ENCODE peak calls at places on chromosomes 7 and 10, in nine cellular contexts. B is psoas muscle, J is left lung, N is Panc1, E is hepatocyte, G is neuronal stem cell, D is PC-3, O is GM12878, A is mammary epithelial cell. S is an unnamed sample. For H3K4me1, the result is how much of the 10 kb centered on the place peaks cover.

GRCh38 chr7:31105256-31105950 is 53.3 kb downstream of the ADCYAP1R1 start:
- DNase-seq in B (no peak), J (no peak), N (no peak), E (no peak), G (no peak), D (no peak), O (no peak), A (no peak), S (peak)

GRCh38 chr10:7311256-7312178 is 99.3 kb downstream of the SFMBT2 start:
- DNase-seq in B (no peak), J (no peak), N (peak), E (peak), G (no peak), D (peak), O (no peak), A (no peak), S (no peak)

GRCh38 chr7:39621261-39621660 is 2.1 kb upstream of the RALA start:
- DNase-seq in B (no peak), J (no peak), N (no peak), E (no peak), G (no peak), D (peak), O (no peak), A (peak), S (no peak)

GRCh38 chr7:102912742-102913141 is at the start of gene LRRC17:
- DNase-seq in B (no peak), J (no peak), N (no peak), E (peak), G (no peak), D (no peak), O (no peak), A (no peak), S (no peak)

GRCh38 chr10:62562101-62562500 is 187.9 kb downstream of the ZNF365 start:
- DNase-seq in B (no peak), J (no peak), N (no peak), E (no peak), G (no peak), D (no peak), O (no peak), A (no peak), S (no peak)

GRCh38 chr7:71322201-71322600 is 190.3 kb downstream of the GALNT17 start:
- DNase-seq in B (no peak), J (no peak), N (no peak), E (no peak), G (no peak), D (no peak), O (no peak), A (no peak), S (no peak)

GRCh38 chr10:117362313-117362712 is 12.9 kb downstream of the PDZD8 start:
- DNase-seq in B (no peak), J (no peak), N (no peak), E (no peak), G (no peak), D (peak), O (no peak), A (no peak), S (no peak)

GRCh38 chr7:102473271-102473991 is 5.3 kb downstream of the POLR2J start:
- DNase-seq in B (peak), J (peak), N (no peak), E (peak), G (no peak), D (no peak), O (no peak), A (no peak), S (peak)

GRCh38 chr10:86434651-86435050 is 68.1 kb upstream of the GRID1 start:
- DNase-seq in B (no peak), J (no peak), N (no peak), E (no peak), G (no peak), D (no peak), O (no peak), A (no peak), S (no peak)

GRCh38 chr7:44638611-44639557 is 32.5 kb downstream of the OGDH start:
- DNase-seq in B (peak), J (peak), N (peak), E (peak), G (no peak), D (peak), O (peak), A (peak), S (peak)

GRCh38 chr7:16657656-16658279 is 11.8 kb downstream of the BZW2 start:
- DNase-seq in B (peak), J (no peak), N (no peak), E (peak), G (no peak), D (peak), O (no peak), A (peak), S (no peak)

GRCh38 chr10:110901954-110902819 is 16.8 kb downstream of the BBIP1 start:
- DNase-seq in B (no peak), J (no peak), N (no peak), E (peak), G (no peak), D (peak), O (no peak), A (peak), S (no peak)

GRCh38 chr10:34922138-34922537 is 107.0 kb upstream of the PARD3 start:
- DNase-seq in B (no peak), J (no peak), N (no peak), E (no peak), G (no peak), D (peak), O (no peak), A (no peak), S (no peak)

GRCh38 chr10:84534168-84534567 is 205.8 kb downstream of the CCSER2 start:
- DNase-seq in B (no peak), J (no peak), N (no peak), E (no peak), G (no peak), D (no peak), O (no peak), A (no peak), S (no peak)

GRCh38 chr10:103273026-103273425 is 3.9 kb upstream of the INA start:
- DNase-seq in B (peak), J (no peak), N (peak), E (peak), G (no peak), D (peak), O (no peak), A (peak), S (peak)

GRCh38 chr7:42493436-42494198 is 256.6 kb upstream of the GLI3 start:
- DNase-seq in B (peak), J (peak), N (no peak), E (peak), G (peak), D (peak), O (no peak), A (peak), S (peak)

GRCh38 chr10:95963202-95963991 is 55.6 kb downstream of the CC2D2B start:
- DNase-seq in B (no peak), J (no peak), N (no peak), E (no peak), G (no peak), D (no peak), O (no peak), A (no peak), S (no peak)
- H3K27ac ChIP-seq in B (no peak), J (no peak), N (no peak), E (no peak), G (no peak), D (no peak), O (peak), A (no peak), S (no peak)

GRCh38 chr7:47638679-47639306 is 56.9 kb upstream of the TNS3 start:
- DNase-seq in B (no peak), J (no peak), N (no peak), E (peak), G (no peak), D (no peak), O (no peak), A (no peak), S (no peak)

GRCh38 chr7:47639495-47640110 is 57.7 kb upstream of the TNS3 start:
- DNase-seq in B (no peak), J (no peak), N (no peak), E (no peak), G (no peak), D (no peak), O (no peak), A (no peak), S (no peak)

GRCh38 chr7:47636693-47637175 is 54.8 kb upstream of the TNS3 start:
- DNase-seq in B (no peak), J (no peak), N (no peak), E (peak), G (no peak), D (no peak), O (no peak), A (no peak), S (no peak)

GRCh38 chr7:47643716-47644400 is 61.9 kb upstream of the TNS3 start:
- DNase-seq in B (no peak), J (no peak), N (no peak), E (no peak), G (no peak), D (no peak), O (no peak), A (no peak), S (no peak)

DNA sequence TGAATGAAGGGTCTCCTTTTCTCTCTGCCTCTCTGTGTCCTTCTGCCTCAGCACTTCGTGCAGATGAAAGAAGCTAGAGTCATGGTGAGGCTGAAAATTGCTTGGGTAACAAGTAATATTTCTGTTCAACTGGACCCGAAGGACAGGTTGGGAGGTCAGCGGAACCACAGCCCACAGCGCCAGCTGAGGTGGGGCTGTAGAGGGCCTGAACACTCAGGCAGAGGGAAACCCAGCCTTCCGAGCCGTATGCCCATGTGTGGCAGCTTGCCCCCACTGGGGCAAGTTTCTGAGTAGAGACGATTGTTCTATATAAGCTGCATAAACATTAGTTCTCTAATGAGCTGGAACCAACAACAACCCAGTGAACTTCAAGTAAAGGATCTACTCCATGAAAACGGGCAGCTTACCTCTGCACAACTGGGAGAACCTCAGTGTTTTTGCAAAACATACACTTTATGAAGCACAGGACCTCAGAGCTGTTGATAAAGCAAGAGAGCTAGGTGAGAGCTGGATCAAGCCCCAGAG is 58.4 kb upstream of the TNS3 start:
- DNase-seq in B (no peak), J (no peak), N (no peak), E (no peak), G (no peak), D (no peak), O (no peak), A (no peak), S (no peak)
- H3K4me1 ChIP-seq in B (under half), J (under half), N (half or more), E (under half), G (under half), D (under half), O (under half), A (under half), S (under half)

GRCh38 chr10:17457083-17457482 is 2.7 kb upstream of the ST8SIA6 start:
- DNase-seq in B (no peak), J (no peak), N (no peak), E (no peak), G (no peak), D (no peak), O (no peak), A (no peak), S (no peak)
- H3K27ac ChIP-seq in B (no peak), J (no peak), N (no peak), E (no peak), G (no peak), D (no peak), O (no peak), A (no peak), S (no peak)

GRCh38 chr7:47504546-47505316 is 77.2 kb downstream of the TNS3 start:
- DNase-seq in B (no peak), J (no peak), N (no peak), E (no peak), G (no peak), D (no peak), O (no peak), A (no peak), S (no peak)

GRCh38 chr7:47507514-47507913 is 74.4 kb downstream of the TNS3 start:
- DNase-seq in B (peak), J (no peak), N (no peak), E (no peak), G (no peak), D (no peak), O (no peak), A (no peak), S (no peak)

GRCh38 chr7:47506716-47507354 is 75.1 kb downstream of the TNS3 start:
- DNase-seq in B (no peak), J (no peak), N (no peak), E (no peak), G (no peak), D (no peak), O (no peak), A (no peak), S (no peak)

GRCh38 chr7:47503283-47503682 is 78.6 kb downstream of the TNS3 start:
- DNase-seq in B (no peak), J (no peak), N (no peak), E (no peak), G (no peak), D (no peak), O (no peak), A (no peak), S (no peak)

DNA sequence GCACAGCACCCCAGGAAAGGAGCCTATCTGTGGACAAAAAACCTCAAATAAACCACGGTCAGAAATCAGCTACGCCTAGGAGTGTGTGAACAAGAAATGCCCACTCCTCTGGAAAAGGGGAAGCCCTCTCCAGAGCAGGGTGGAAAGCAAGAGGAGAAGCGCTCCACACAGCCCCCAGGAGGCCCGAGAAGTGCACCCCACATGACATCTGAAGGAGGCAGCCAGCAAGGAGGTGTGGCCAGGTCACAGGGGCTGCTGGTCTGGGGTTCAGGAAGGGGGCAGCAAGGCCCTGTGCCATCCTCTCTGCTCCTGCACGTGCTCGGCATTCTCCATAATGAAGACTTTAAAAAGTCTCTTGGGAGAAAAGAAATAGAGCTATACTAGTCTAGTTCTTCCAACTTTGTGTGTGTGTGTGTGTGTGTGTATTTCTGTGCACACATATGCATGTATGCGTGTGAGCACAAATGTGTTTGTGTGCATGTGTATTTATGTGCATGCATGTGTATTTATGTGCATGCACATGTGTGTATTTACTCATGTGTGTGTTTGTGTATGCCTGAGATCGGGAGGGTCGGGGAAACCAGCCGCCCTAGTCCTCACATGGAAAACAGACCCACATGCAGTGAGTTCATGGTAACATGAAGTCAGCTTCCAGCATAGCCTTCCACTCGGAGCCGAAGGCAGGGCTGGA is 76.4 kb downstream of the TNS3 start:
- DNase-seq in B (no peak), J (no peak), N (no peak), E (no peak), G (no peak), D (no peak), O (no peak), A (no peak), S (no peak)
- H3K4me1 ChIP-seq in B (under half), J (half or more), N (half or more), E (half or more), G (half or more), D (under half), O (under half), A (under half), S (under half)

GRCh38 chr7:14834888-14835287 is 67.7 kb downstream of the DGKB start:
- DNase-seq in B (no peak), J (no peak), N (no peak), E (no peak), G (no peak), D (peak), O (no peak), A (no peak), S (no peak)

GRCh38 chr7:14836006-14836405 is 66.5 kb downstream of the DGKB start:
- DNase-seq in B (no peak), J (no peak), N (no peak), E (no peak), G (no peak), D (no peak), O (no peak), A (no peak), S (no peak)

GRCh38 chr7:14835399-14835798 is 67.2 kb downstream of the DGKB start:
- DNase-seq in B (no peak), J (no peak), N (no peak), E (no peak), G (no peak), D (no peak), O (no peak), A (no peak), S (no peak)

GRCh38 chr7:14833707-14834106 is 68.8 kb downstream of the DGKB start:
- DNase-seq in B (no peak), J (no peak), N (no peak), E (no peak), G (no peak), D (no peak), O (no peak), A (no peak), S (no peak)

DNA sequence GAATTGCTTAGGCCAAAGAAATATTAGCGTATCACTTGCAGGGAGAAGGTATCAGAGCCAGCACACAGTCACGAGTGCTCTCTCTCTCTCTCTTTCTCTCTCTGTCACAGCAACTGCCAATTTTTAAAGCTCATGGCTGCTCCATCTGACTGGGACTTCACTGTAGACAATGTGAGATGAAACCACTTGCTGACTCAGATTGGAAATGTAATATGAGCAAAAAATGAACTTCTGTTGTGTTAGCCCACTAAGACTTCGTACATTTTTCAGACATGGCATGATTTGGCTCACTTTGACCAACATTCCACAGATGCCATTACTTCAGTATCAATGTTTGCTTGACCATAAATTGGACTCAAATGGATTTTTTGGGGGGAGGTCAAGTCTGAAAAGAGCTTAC is 68.1 kb downstream of the DGKB start:
- DNase-seq in B (no peak), J (no peak), N (no peak), E (no peak), G (no peak), D (peak), O (no peak), A (no peak), S (no peak)
- H3K27ac ChIP-seq in B (peak), J (no peak), N (no peak), E (no peak), G (no peak), D (peak), O (no peak), A (no peak), S (no peak)